ENCODE peak calls at places on chromosomes 4 and X, in ten cellular contexts. C, W, E, P, Z, I, N, G, U and O are unnamed samples.

GRCh38 chrX:663841-664240 is 33.2 kb downstream of the SHOX start:
- DNase-seq in C (no peak), P (no peak), U (no peak), W (no peak), N (no peak), E (no peak), G (no peak), I (no peak), Z (no peak), O (no peak)

GRCh38 chrX:6238576-6238975 is 9.9 kb upstream of the NLGN4X start:
- DNase-seq in U (no peak), P (no peak), I (no peak), N (no peak), Z (no peak), C (no peak), G (no peak), W (no peak), E (no peak), O (no peak)

GRCh38 chrX:114905251-114905650 is 112.2 kb downstream of the IL13RA2 start:
- DNase-seq in N (peak; percentile 89), U (no peak), Z (no peak), E (no peak), W (no peak), I (no peak), C (peak; percentile 87), G (no peak), P (no peak), O (no peak)

GRCh38 chrX:12441376-12442128 is 303.3 kb downstream of the FRMPD4 start:
- DNase-seq in Z (no peak), W (no peak), G (peak; percentile 77), E (peak; percentile 56), U (no peak), I (peak; percentile 44), N (peak; percentile 60), C (peak; percentile 80), P (no peak), O (no peak)

GRCh38 chr4:77001907-77002306 is 52.4 kb downstream of the SEPTIN11 start:
- DNase-seq in C (peak; percentile 56), E (no peak), G (no peak), Z (no peak), N (peak; percentile 73), P (no peak), U (no peak), I (no peak), W (no peak), O (no peak)

GRCh38 chrX:11791090-11791489 is 33.1 kb downstream of the MSL3 start:
- DNase-seq in Z (no peak), I (no peak), P (no peak), E (no peak), U (peak; percentile 6), C (no peak), W (peak; percentile 46), N (no peak), G (no peak), O (no peak)

GRCh38 chr4:172813359-172813923 is 355.2 kb upstream of the GALNT7 start:
- DNase-seq in N (no peak), G (no peak), P (no peak), C (no peak), W (peak; percentile 8), Z (no peak), I (no peak), U (no peak), E (no peak), O (no peak)

GRCh38 chr4:83932996-83933395 is 397.1 kb downstream of the GPAT3 start:
- DNase-seq in U (no peak), Z (no peak), N (peak; percentile 32), G (peak; percentile 9), P (no peak), W (no peak), C (no peak), I (no peak), E (no peak), O (no peak)

GRCh38 chr4:21752616-21753015 is 196.0 kb downstream of the KCNIP4 start:
- DNase-seq in P (no peak), W (no peak), U (no peak), C (no peak), Z (no peak), E (no peak), N (no peak), G (no peak), I (no peak), O (no peak)

DNA sequence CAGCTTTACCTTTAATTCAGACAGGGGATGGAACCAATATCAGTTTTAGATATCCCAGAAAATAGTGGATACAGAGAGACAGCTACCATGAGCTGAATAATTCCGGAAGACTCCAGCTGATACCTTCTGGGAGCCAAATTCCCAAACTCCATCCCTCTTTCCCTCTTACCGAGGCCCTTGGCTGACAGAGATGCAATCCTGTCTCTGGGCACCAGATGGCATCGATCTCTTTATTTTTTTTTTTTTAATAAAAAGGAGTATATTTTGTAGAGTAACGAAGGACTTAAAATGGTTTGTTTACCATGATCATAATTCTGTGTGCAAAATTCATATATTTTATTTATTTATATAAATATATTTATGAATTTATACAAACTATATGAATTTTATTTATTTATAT is 31.0 kb downstream of the RAB40A start:
- DNase-seq in Z (no peak), W (no peak), I (no peak), U (peak; percentile 15), G (peak; percentile 9), P (no peak), E (no peak), C (no peak), N (no peak), O (no peak)
- TF ChIP-seq CTCF in Z (peak; percentile 65), W (peak; percentile 16), I (peak; percentile 39), U (peak; percentile 34), G (peak; percentile 31), P (no peak), E (peak; percentile 23), C (peak; percentile 61), N (peak; percentile 24), O (peak; percentile 72)

DNA sequence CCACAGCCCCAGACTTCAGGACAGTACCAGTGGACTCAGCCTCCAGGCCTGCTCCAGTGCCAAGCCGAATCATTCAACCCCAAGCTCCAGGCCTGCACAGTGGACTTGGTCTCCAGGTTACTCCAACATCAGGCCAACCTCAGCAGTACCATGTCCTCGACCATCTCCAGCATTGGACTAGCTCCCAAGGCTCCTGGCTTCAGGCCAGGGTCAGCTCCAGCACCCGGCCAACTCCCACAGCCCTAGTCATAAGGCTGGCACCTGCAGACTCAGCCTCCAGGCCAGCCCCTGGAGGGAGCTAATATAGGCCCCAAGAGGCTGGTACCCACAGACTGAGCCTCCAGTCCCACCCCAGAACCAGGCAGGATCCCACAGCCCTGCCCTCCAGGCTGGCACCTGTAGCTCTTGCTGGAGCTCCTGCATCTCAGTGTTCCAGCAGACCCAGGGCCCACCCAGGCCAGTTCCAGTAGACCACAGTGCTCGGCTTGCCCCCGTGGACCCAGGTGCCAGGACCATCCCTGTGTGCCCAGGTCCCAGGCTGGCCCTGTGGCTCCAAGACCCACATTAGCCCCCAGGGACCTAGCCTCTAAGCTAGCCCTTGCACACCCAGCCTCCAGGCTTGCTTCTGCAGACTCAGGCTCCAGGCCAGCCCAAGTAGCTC is 25.6 kb downstream of the ZMAT1 start:
- DNase-seq in N (no peak), E (no peak), W (no peak), C (no peak), U (no peak), G (no peak), P (no peak), I (no peak), Z (no peak), O (no peak)
- TF ChIP-seq CTCF in N (no peak), E (no peak), W (no peak), C (no peak), U (no peak), G (no peak), P (no peak), I (no peak), Z (no peak), O (no peak)

GRCh38 chr4:150960818-150961217 is 54.3 kb downstream of the LRBA start:
- DNase-seq in N (peak; percentile 51), U (peak; percentile 53), Z (no peak), C (peak; percentile 41), I (no peak), W (peak; percentile 74), P (no peak), E (no peak), G (peak; percentile 13), O (no peak)

GRCh38 chr4:150964754-150965153 is 50.3 kb downstream of the LRBA start:
- DNase-seq in N (no peak), Z (no peak), P (no peak), C (no peak), E (no peak), I (no peak), G (no peak), W (no peak), U (no peak), O (no peak)

GRCh38 chr4:150961566-150961965 is 53.5 kb downstream of the LRBA start:
- DNase-seq in E (no peak), Z (no peak), W (no peak), P (no peak), G (no peak), C (no peak), U (no peak), I (no peak), N (no peak), O (no peak)

GRCh38 chr4:150962245-150962644 is 52.8 kb downstream of the LRBA start:
- DNase-seq in Z (no peak), N (peak; percentile 71), U (no peak), W (peak; percentile 68), C (peak; percentile 83), G (no peak), P (no peak), I (no peak), E (no peak), O (no peak)

DNA sequence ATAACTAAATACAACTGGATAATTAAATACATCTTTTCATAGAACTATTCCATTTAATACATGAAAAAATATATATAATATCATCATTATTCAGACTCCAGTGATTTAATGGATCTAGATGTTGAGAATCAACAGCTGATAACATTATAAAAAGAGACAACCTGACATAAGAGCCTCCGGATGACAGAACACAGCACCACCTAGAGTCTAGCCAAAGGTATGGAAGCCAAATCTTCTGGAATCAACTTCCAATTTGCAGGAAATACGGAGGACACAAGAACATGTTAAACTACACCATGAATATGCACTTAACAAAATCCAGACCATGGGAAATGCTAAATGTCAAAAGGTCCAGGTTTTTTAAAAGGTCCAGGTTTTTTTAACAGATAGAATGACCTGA is 55.0 kb downstream of the LRBA start:
- DNase-seq in C (peak; percentile 33), P (no peak), E (no peak), Z (no peak), G (peak; percentile 21), W (no peak), N (peak; percentile 62), U (peak; percentile 56), I (no peak), O (no peak)
- TF ChIP-seq CTCF in C (peak; percentile 79), P (no peak), E (peak; percentile 15), Z (peak; percentile 51), G (peak; percentile 55), W (no peak), N (peak; percentile 60), U (peak; percentile 39), I (peak; percentile 67), O (peak; percentile 57)

GRCh38 chrX:102604327-102604726 is 5.0 kb downstream of the ARMCX5 start:
- DNase-seq in U (no peak), W (no peak), N (no peak), P (no peak), G (no peak), Z (no peak), C (no peak), E (no peak), I (no peak), O (no peak)

GRCh38 chrX:102599084-102599949 is at the start of gene ARMCX5:
- DNase-seq in U (peak; percentile 94), G (peak; percentile 81), P (peak; percentile 27), Z (peak; percentile 47), C (peak; percentile 79), E (no peak), W (peak; percentile 78), I (no peak), N (peak; percentile 78), O (peak; percentile 72)

GRCh38 chrX:102599950-102600579 is 750 bp downstream of the ARMCX5 start:
- DNase-seq in W (no peak), E (no peak), U (peak; percentile 5), C (peak; percentile 10), Z (no peak), N (peak; percentile 15), P (no peak), I (no peak), G (peak; percentile 23), O (no peak)
- TF ChIP-seq CTCF in W (no peak), E (no peak), U (no peak), C (no peak), Z (no peak), N (no peak), P (no peak), I (peak; percentile 24), G (no peak), O (no peak)